ENCODE peak calls at places on chromosomes 16 and 17, in nine cellular contexts. One of them, this sample, is unnamed.

GRCh38 chr17:38658741-38659345 is 15.9 kb downstream of the EPOP start:
- DNase-seq in tibial artery: no peak
- DNase-seq in CD4-positive, CD25-positive, alpha-beta regulatory T cell: no peak
- DNase-seq in NCI-H146: no peak
- DNase-seq in progenitor cell of endocrine pancreas: no peak
- DNase-seq in hypothalamus: no peak
- DNase-seq in GOT3: no peak
- DNase-seq in astrocyte of the spinal cord: no peak
- DNase-seq in NCI-H1092: peak; percentile 40
- DNase-seq in this sample: no peak

GRCh38 chr17:9456265-9456664 is 119.4 kb downstream of the STX8 start:
- DNase-seq in NCI-H146: no peak
- DNase-seq in progenitor cell of endocrine pancreas: no peak
- DNase-seq in GOT3: no peak
- DNase-seq in CD4-positive, CD25-positive, alpha-beta regulatory T cell: no peak
- DNase-seq in tibial artery: no peak
- DNase-seq in astrocyte of the spinal cord: no peak
- DNase-seq in NCI-H1092: no peak
- DNase-seq in hypothalamus: no peak
- DNase-seq in this sample: no peak

GRCh38 chr16:65287307-65287706 is 165.4 kb upstream of the CDH11 start:
- DNase-seq in astrocyte of the spinal cord: no peak
- DNase-seq in NCI-H1092: no peak
- DNase-seq in GOT3: no peak
- DNase-seq in CD4-positive, CD25-positive, alpha-beta regulatory T cell: no peak
- DNase-seq in NCI-H146: no peak
- DNase-seq in tibial artery: no peak
- DNase-seq in progenitor cell of endocrine pancreas: no peak
- DNase-seq in hypothalamus: no peak
- DNase-seq in this sample: no peak

GRCh38 chr17:15494821-15495220 is 27.4 kb upstream of the CDRT4 start:
- DNase-seq in progenitor cell of endocrine pancreas: no peak
- DNase-seq in NCI-H1092: no peak
- DNase-seq in GOT3: no peak
- DNase-seq in NCI-H146: no peak
- DNase-seq in hypothalamus: no peak
- DNase-seq in tibial artery: no peak
- DNase-seq in astrocyte of the spinal cord: no peak
- DNase-seq in CD4-positive, CD25-positive, alpha-beta regulatory T cell: no peak
- DNase-seq in this sample: no peak

GRCh38 chr17:55817273-55817709 is 66.4 kb downstream of the PCTP start:
- DNase-seq in astrocyte of the spinal cord: no peak
- DNase-seq in GOT3: no peak
- DNase-seq in hypothalamus: no peak
- DNase-seq in CD4-positive, CD25-positive, alpha-beta regulatory T cell: no peak
- DNase-seq in NCI-H146: no peak
- DNase-seq in tibial artery: no peak
- DNase-seq in progenitor cell of endocrine pancreas: no peak
- DNase-seq in NCI-H1092: no peak
- DNase-seq in this sample: no peak

GRCh38 chr17:83174859-83175550 is 95.6 kb downstream of the METRNL start:
- DNase-seq in NCI-H1092: no peak
- DNase-seq in astrocyte of the spinal cord: no peak
- DNase-seq in progenitor cell of endocrine pancreas: no peak
- DNase-seq in GOT3: no peak
- DNase-seq in NCI-H146: no peak
- DNase-seq in CD4-positive, CD25-positive, alpha-beta regulatory T cell: no peak
- DNase-seq in tibial artery: no peak
- DNase-seq in hypothalamus: no peak
- DNase-seq in this sample: no peak

GRCh38 chr16:64579712-64580111 is 542.2 kb downstream of the CDH11 start:
- DNase-seq in tibial artery: no peak
- DNase-seq in hypothalamus: no peak
- DNase-seq in CD4-positive, CD25-positive, alpha-beta regulatory T cell: no peak
- DNase-seq in progenitor cell of endocrine pancreas: no peak
- DNase-seq in GOT3: no peak
- DNase-seq in NCI-H1092: no peak
- DNase-seq in astrocyte of the spinal cord: no peak
- DNase-seq in NCI-H146: no peak
- DNase-seq in this sample: no peak

GRCh38 chr16:58814348-58814801 is 80.3 kb upstream of the GOT2 start:
- DNase-seq in hypothalamus: peak; percentile 9
- DNase-seq in GOT3: no peak
- DNase-seq in progenitor cell of endocrine pancreas: peak; percentile 21
- DNase-seq in tibial artery: peak; percentile 24
- DNase-seq in CD4-positive, CD25-positive, alpha-beta regulatory T cell: no peak
- DNase-seq in astrocyte of the spinal cord: peak; percentile 54
- DNase-seq in NCI-H146: peak; percentile 3
- DNase-seq in NCI-H1092: no peak
- DNase-seq in this sample: no peak

GRCh38 chr16:2954228-2954627 is 9.8 kb upstream of the KREMEN2 start:
- DNase-seq in NCI-H1092: no peak
- DNase-seq in astrocyte of the spinal cord: no peak
- DNase-seq in NCI-H146: peak; percentile 50
- DNase-seq in hypothalamus: no peak
- DNase-seq in progenitor cell of endocrine pancreas: no peak
- DNase-seq in tibial artery: no peak
- DNase-seq in GOT3: no peak
- DNase-seq in CD4-positive, CD25-positive, alpha-beta regulatory T cell: no peak
- DNase-seq in this sample: no peak

GRCh38 chr17:17166446-17166845 is 39.7 kb downstream of the PLD6 start:
- DNase-seq in hypothalamus: no peak
- DNase-seq in CD4-positive, CD25-positive, alpha-beta regulatory T cell: no peak
- DNase-seq in NCI-H1092: no peak
- DNase-seq in tibial artery: no peak
- DNase-seq in GOT3: no peak
- DNase-seq in astrocyte of the spinal cord: no peak
- DNase-seq in NCI-H146: no peak
- DNase-seq in progenitor cell of endocrine pancreas: no peak
- DNase-seq in this sample: no peak

GRCh38 chr16:79770244-79771064 is 169.9 kb upstream of the MAF start:
- DNase-seq in progenitor cell of endocrine pancreas: peak; percentile 73
- DNase-seq in NCI-H146: peak; percentile 65
- DNase-seq in hypothalamus: peak; percentile 60
- DNase-seq in CD4-positive, CD25-positive, alpha-beta regulatory T cell: peak; percentile 45
- DNase-seq in NCI-H1092: peak; percentile 82
- DNase-seq in astrocyte of the spinal cord: peak; percentile 91
- DNase-seq in GOT3: peak; percentile 25
- DNase-seq in tibial artery: peak; percentile 88
- DNase-seq in this sample: no peak

GRCh38 chr16:578870-579405 is 9.2 kb downstream of the PIGQ start:
- DNase-seq in tibial artery: peak; percentile 62
- DNase-seq in CD4-positive, CD25-positive, alpha-beta regulatory T cell: peak; percentile 36
- DNase-seq in GOT3: no peak
- DNase-seq in NCI-H1092: no peak
- DNase-seq in hypothalamus: peak; percentile 33
- DNase-seq in progenitor cell of endocrine pancreas: peak; percentile 59
- DNase-seq in astrocyte of the spinal cord: peak; percentile 71
- DNase-seq in NCI-H146: peak; percentile 26
- DNase-seq in this sample: no peak

GRCh38 chr17:42340691-42341127 is 47.5 kb downstream of the STAT3 start:
- DNase-seq in GOT3: no peak
- DNase-seq in tibial artery: no peak
- DNase-seq in NCI-H146: no peak
- DNase-seq in NCI-H1092: no peak
- DNase-seq in CD4-positive, CD25-positive, alpha-beta regulatory T cell: no peak
- DNase-seq in astrocyte of the spinal cord: no peak
- DNase-seq in progenitor cell of endocrine pancreas: no peak
- DNase-seq in hypothalamus: no peak
- DNase-seq in this sample: no peak

GRCh38 chr17:57935833-57936807 is 19.1 kb downstream of the CUEDC1 start:
- DNase-seq in GOT3: no peak
- DNase-seq in progenitor cell of endocrine pancreas: no peak
- DNase-seq in astrocyte of the spinal cord: peak; percentile 60
- DNase-seq in NCI-H146: peak; percentile 72
- DNase-seq in tibial artery: peak; percentile 57
- DNase-seq in hypothalamus: peak; percentile 59
- DNase-seq in NCI-H1092: no peak
- DNase-seq in CD4-positive, CD25-positive, alpha-beta regulatory T cell: no peak
- DNase-seq in this sample: no peak

GRCh38 chr16:13848795-13849194 is 71.2 kb upstream of the ERCC4 start:
- DNase-seq in GOT3: no peak
- DNase-seq in CD4-positive, CD25-positive, alpha-beta regulatory T cell: no peak
- DNase-seq in tibial artery: no peak
- DNase-seq in astrocyte of the spinal cord: no peak
- DNase-seq in progenitor cell of endocrine pancreas: no peak
- DNase-seq in NCI-H1092: no peak
- DNase-seq in NCI-H146: no peak
- DNase-seq in hypothalamus: no peak
- DNase-seq in this sample: no peak

GRCh38 chr16:67454852-67455251 is 23.9 kb downstream of the HSD11B2 start:
- DNase-seq in NCI-H146: no peak
- DNase-seq in hypothalamus: no peak
- DNase-seq in tibial artery: no peak
- DNase-seq in GOT3: no peak
- DNase-seq in progenitor cell of endocrine pancreas: no peak
- DNase-seq in NCI-H1092: no peak
- DNase-seq in astrocyte of the spinal cord: no peak
- DNase-seq in CD4-positive, CD25-positive, alpha-beta regulatory T cell: no peak
- DNase-seq in this sample: no peak

GRCh38 chr17:82333279-82334171 is at the start of gene SECTM1:
- DNase-seq in GOT3: peak; percentile 37
- DNase-seq in astrocyte of the spinal cord: no peak
- DNase-seq in NCI-H1092: no peak
- DNase-seq in NCI-H146: peak; percentile 72
- DNase-seq in progenitor cell of endocrine pancreas: no peak
- DNase-seq in hypothalamus: no peak
- DNase-seq in tibial artery: peak; percentile 53
- DNase-seq in CD4-positive, CD25-positive, alpha-beta regulatory T cell: no peak
- DNase-seq in this sample: peak; percentile 46

GRCh38 chr17:8016632-8017424 is 14.4 kb downstream of the GUCY2D start:
- DNase-seq in astrocyte of the spinal cord: peak; percentile 15
- DNase-seq in NCI-H146: peak; percentile 9
- DNase-seq in GOT3: no peak
- DNase-seq in tibial artery: peak; percentile 54
- DNase-seq in hypothalamus: peak; percentile 30
- DNase-seq in NCI-H1092: peak; percentile 23
- DNase-seq in CD4-positive, CD25-positive, alpha-beta regulatory T cell: no peak
- DNase-seq in progenitor cell of endocrine pancreas: peak; percentile 41
- DNase-seq in this sample: no peak

GRCh38 chr17:45247429-45248131 is 14.3 kb downstream of the SPATA32 start:
- DNase-seq in progenitor cell of endocrine pancreas: peak; percentile 89
- DNase-seq in CD4-positive, CD25-positive, alpha-beta regulatory T cell: peak; percentile 97
- DNase-seq in GOT3: peak; percentile 45
- DNase-seq in NCI-H146: peak; percentile 99
- DNase-seq in tibial artery: peak; percentile 68
- DNase-seq in hypothalamus: no peak
- DNase-seq in NCI-H1092: peak; percentile 80
- DNase-seq in astrocyte of the spinal cord: peak; percentile 69
- DNase-seq in this sample: peak; percentile 98

GRCh38 chr16:22352119-22352518 is 22.3 kb downstream of the CDR2 start:
- DNase-seq in NCI-H1092: no peak
- DNase-seq in progenitor cell of endocrine pancreas: no peak
- DNase-seq in GOT3: no peak
- DNase-seq in tibial artery: no peak
- DNase-seq in NCI-H146: no peak
- DNase-seq in CD4-positive, CD25-positive, alpha-beta regulatory T cell: no peak
- DNase-seq in hypothalamus: no peak
- DNase-seq in astrocyte of the spinal cord: no peak
- DNase-seq in this sample: no peak

GRCh38 chr16:47666434-47666833 is 205.3 kb downstream of the PHKB start:
- DNase-seq in hypothalamus: no peak
- DNase-seq in astrocyte of the spinal cord: no peak
- DNase-seq in tibial artery: no peak
- DNase-seq in GOT3: no peak
- DNase-seq in NCI-H146: no peak
- DNase-seq in NCI-H1092: no peak
- DNase-seq in progenitor cell of endocrine pancreas: no peak
- DNase-seq in CD4-positive, CD25-positive, alpha-beta regulatory T cell: no peak
- DNase-seq in this sample: no peak

GRCh38 chr17:30519707-30520106 is 42.5 kb downstream of the GOSR1 start:
- DNase-seq in GOT3: no peak
- DNase-seq in progenitor cell of endocrine pancreas: no peak
- DNase-seq in astrocyte of the spinal cord: peak; percentile 92
- DNase-seq in NCI-H1092: no peak
- DNase-seq in tibial artery: no peak
- DNase-seq in CD4-positive, CD25-positive, alpha-beta regulatory T cell: no peak
- DNase-seq in hypothalamus: no peak
- DNase-seq in NCI-H146: no peak
- DNase-seq in this sample: no peak

GRCh38 chr17:4706121-4706520 is 2.2 kb upstream of the PELP1 start:
- DNase-seq in GOT3: no peak
- DNase-seq in NCI-H1092: no peak
- DNase-seq in tibial artery: no peak
- DNase-seq in NCI-H146: no peak
- DNase-seq in astrocyte of the spinal cord: no peak
- DNase-seq in hypothalamus: no peak
- DNase-seq in progenitor cell of endocrine pancreas: no peak
- DNase-seq in CD4-positive, CD25-positive, alpha-beta regulatory T cell: no peak
- DNase-seq in this sample: no peak

GRCh38 chr17:16046966-16047365 is 47.3 kb downstream of the TTC19 start:
- DNase-seq in CD4-positive, CD25-positive, alpha-beta regulatory T cell: no peak
- DNase-seq in progenitor cell of endocrine pancreas: no peak
- DNase-seq in astrocyte of the spinal cord: no peak
- DNase-seq in hypothalamus: no peak
- DNase-seq in GOT3: no peak
- DNase-seq in NCI-H1092: no peak
- DNase-seq in NCI-H146: no peak
- DNase-seq in tibial artery: no peak
- DNase-seq in this sample: no peak

GRCh38 chr17:30021708-30022317 is 80.4 kb downstream of the EFCAB5 start:
- DNase-seq in GOT3: no peak
- DNase-seq in CD4-positive, CD25-positive, alpha-beta regulatory T cell: peak; percentile 7
- DNase-seq in astrocyte of the spinal cord: peak; percentile 54
- DNase-seq in progenitor cell of endocrine pancreas: no peak
- DNase-seq in NCI-H146: peak; percentile 50
- DNase-seq in tibial artery: no peak
- DNase-seq in hypothalamus: no peak
- DNase-seq in NCI-H1092: no peak
- DNase-seq in this sample: peak; percentile 19

GRCh38 chr16:29815032-29815721 is 775 bp upstream of the PAGR1 start:
- DNase-seq in NCI-H146: peak; percentile 86
- DNase-seq in GOT3: no peak
- DNase-seq in CD4-positive, CD25-positive, alpha-beta regulatory T cell: no peak
- DNase-seq in hypothalamus: no peak
- DNase-seq in NCI-H1092: peak; percentile 78
- DNase-seq in progenitor cell of endocrine pancreas: no peak
- DNase-seq in astrocyte of the spinal cord: no peak
- DNase-seq in tibial artery: no peak
- DNase-seq in this sample: peak; percentile 78

GRCh38 chr16:57961538-57961937 is 9.4 kb downstream of the CNGB1 start:
- DNase-seq in GOT3: no peak
- DNase-seq in NCI-H1092: no peak
- DNase-seq in hypothalamus: no peak
- DNase-seq in progenitor cell of endocrine pancreas: no peak
- DNase-seq in CD4-positive, CD25-positive, alpha-beta regulatory T cell: no peak
- DNase-seq in NCI-H146: no peak
- DNase-seq in astrocyte of the spinal cord: no peak
- DNase-seq in tibial artery: no peak
- DNase-seq in this sample: no peak

GRCh38 chr16:555528-556478 is 4.4 kb upstream of the PRR35 start:
- DNase-seq in astrocyte of the spinal cord: no peak
- DNase-seq in progenitor cell of endocrine pancreas: no peak
- DNase-seq in GOT3: no peak
- DNase-seq in hypothalamus: no peak
- DNase-seq in CD4-positive, CD25-positive, alpha-beta regulatory T cell: no peak
- DNase-seq in tibial artery: no peak
- DNase-seq in NCI-H146: no peak
- DNase-seq in NCI-H1092: no peak
- DNase-seq in this sample: no peak

GRCh38 chr17:41697122-41697962 is 8.7 kb downstream of the EIF1 start:
- DNase-seq in NCI-H1092: no peak
- DNase-seq in CD4-positive, CD25-positive, alpha-beta regulatory T cell: no peak
- DNase-seq in hypothalamus: peak; percentile 43
- DNase-seq in GOT3: no peak
- DNase-seq in tibial artery: peak; percentile 91
- DNase-seq in progenitor cell of endocrine pancreas: no peak
- DNase-seq in astrocyte of the spinal cord: no peak
- DNase-seq in NCI-H146: no peak
- DNase-seq in this sample: no peak

This sample was measured in COR-L47.